ENCODE peak calls at places on chromosome 7, in six cellular contexts. G is HS-5; T is activated T-helper 1 cell treated with anti-CD3 and anti-CD28 coated beads, Interleukin-12 subunit alpha, Interleukin-12 subunit beta, Interleukin-2, Interleukin-4 antibody, amounts not matched to agents 30 ng/mL and 10 ng/mL and 1 ng/mL, durations not matched to agents 14 hours and 24 hours and 36 hours; C is stimulated activated CD4-positive, alpha-beta T cell treated with anti-CD3 and anti-CD28 coated beads, Interleukin-1b, Interleukin-23, amount 100 ng/mL, for 1 hour; X is upper lobe of right lung; A is stimulated activated CD8-positive, alpha-beta memory T cell treated with anti-CD3 and anti-CD28 coated beads, Interleukin-4, amount 100 ng/mL, for 4 hours. E is an unnamed sample.

GRCh38 chr7:28311670-28312069 is 100.6 kb upstream of the CREB5 start:
- DNase-seq in G (no peak), T (no peak), C (no peak), X (no peak), A (no peak), E (no peak)

GRCh38 chr7:92485974-92486373 is 8.2 kb upstream of the ERVW-1 start:
- DNase-seq in G (no peak), T (no peak), C (no peak), X (no peak), A (no peak), E (no peak)

GRCh38 chr7:43463401-43463980 is 119.4 kb upstream of the STK17A start:
- DNase-seq in G (no peak), T (no peak), C (no peak), X (no peak), A (no peak), E (no peak)

GRCh38 chr7:155815332-155816191 is 3.3 kb upstream of the SHH start:
- DNase-seq in G (no peak), T (peak; percentile 66), C (no peak), X (peak; percentile 89), A (peak; percentile 16), E (no peak)

GRCh38 chr7:124840435-124840834 is 74.8 kb upstream of the GPR37 start:
- DNase-seq in G (no peak), T (no peak), C (no peak), X (no peak), A (no peak), E (no peak)

GRCh38 chr7:112770051-112770450 is 20.1 kb downstream of the TMEM168 start:
- DNase-seq in G (no peak), T (no peak), C (no peak), X (no peak), A (no peak), E (no peak)

GRCh38 chr7:27164381-27165088 is 802 bp downstream of the HOXA9 start:
- DNase-seq in G (no peak), T (no peak), C (no peak), X (peak; percentile 70), A (no peak), E (no peak)

GRCh38 chr7:82087099-82087498 is 317.3 kb upstream of the HGF start:
- DNase-seq in G (no peak), T (no peak), C (no peak), X (no peak), A (no peak), E (no peak)

GRCh38 chr7:74405191-74405898 is 48.4 kb upstream of the GTF2IRD1 start:
- DNase-seq in G (no peak), T (no peak), C (no peak), X (no peak), A (no peak), E (no peak)

GRCh38 chr7:106083717-106084116 is 28.4 kb downstream of the SYPL1 start:
- DNase-seq in G (no peak), T (no peak), C (no peak), X (no peak), A (no peak), E (no peak)

GRCh38 chr7:79175390-79175789 is 278.1 kb downstream of the MAGI2 start:
- DNase-seq in G (no peak), T (no peak), C (no peak), X (no peak), A (no peak), E (no peak)

GRCh38 chr7:137507096-137507495 is 163.6 kb upstream of the PTN start:
- DNase-seq in G (no peak), T (no peak), C (no peak), X (no peak), A (no peak), E (no peak)

GRCh38 chr7:55111007-55111406 is 92.2 kb downstream of the EGFR start:
- DNase-seq in G (no peak), T (no peak), C (no peak), X (no peak), A (no peak), E (no peak)

GRCh38 chr7:129279757-129280156 is 54.9 kb downstream of the AHCYL2 start:
- DNase-seq in G (no peak), T (no peak), C (no peak), X (no peak), A (no peak), E (no peak)

GRCh38 chr7:28988818-28989595 is 30.9 kb upstream of the TRIL start:
- DNase-seq in G (peak; percentile 100), T (no peak), C (no peak), X (no peak), A (no peak), E (no peak)

GRCh38 chr7:151408839-151409554 is 841 bp downstream of the WDR86 start:
- DNase-seq in G (no peak), T (peak; percentile 17), C (peak; percentile 34), X (peak; percentile 63), A (no peak), E (peak; percentile 87)

GRCh38 chr7:2997014-2997413 is 46.7 kb downstream of the CARD11 start:
- DNase-seq in G (no peak), T (no peak), C (no peak), X (no peak), A (no peak), E (no peak)

GRCh38 chr7:111005445-111005844 is 85.5 kb upstream of the LRRN3 start:
- DNase-seq in G (no peak), T (no peak), C (no peak), X (no peak), A (no peak), E (no peak)

GRCh38 chr7:95906871-95907270 is 134.5 kb downstream of the DYNC1I1 start:
- DNase-seq in G (no peak), T (no peak), C (no peak), X (no peak), A (no peak), E (no peak)

GRCh38 chr7:151686016-151686766 is 166.5 kb upstream of the RHEB start:
- DNase-seq in G (no peak), T (no peak), C (no peak), X (no peak), A (no peak), E (no peak)

GRCh38 chr7:132542895-132543294 is 33.4 kb downstream of the PLXNA4 start:
- DNase-seq in G (no peak), T (no peak), C (no peak), X (no peak), A (no peak), E (no peak)

GRCh38 chr7:132577206-132578049 is 1.2 kb upstream of the PLXNA4 start:
- DNase-seq in G (no peak), T (no peak), C (no peak), X (peak; percentile 76), A (no peak), E (no peak)

GRCh38 chr7:34130558-34131285 is 225.4 kb downstream of the BMPER start:
- DNase-seq in G (no peak), T (no peak), C (no peak), X (no peak), A (no peak), E (no peak)